ENCODE peak calls at places on chromosomes 2 and 18, in eight cellular contexts. Q, J, Z, B, R, M, N and A are unnamed samples. For H3K4me1, the result is how much of the 10 kb centered on the place peaks cover.

GRCh38 chr18:3281456-3282400 is 19.8 kb downstream of the MYL12B start:
- DNase-seq in Q (no peak), Z (peak), M (no peak), J (no peak), R (no peak), B (no peak), N (peak), A (peak)

GRCh38 chr2:54979645-54980044 is 70.6 kb downstream of the RTN4 start:
- DNase-seq in Q (no peak), B (peak), N (no peak), M (peak), R (no peak), Z (no peak), J (no peak), A (no peak)

GRCh38 chr2:157849591-157849990 is 26.5 kb downstream of the ACVR1 start:
- DNase-seq in Z (no peak), B (no peak), J (no peak), R (no peak), Q (no peak), N (no peak), M (no peak), A (no peak)

GRCh38 chr18:37913051-37913450 is 347.5 kb upstream of the CELF4 start:
- DNase-seq in R (no peak), B (no peak), M (no peak), J (no peak), Z (no peak), N (no peak), Q (no peak), A (no peak)

GRCh38 chr2:64918220-64918886 is 70.8 kb upstream of the SLC1A4 start:
- DNase-seq in R (peak), Q (no peak), Z (no peak), M (no peak), B (no peak), N (no peak), J (no peak), A (no peak)

GRCh38 chr2:1588994-1589611 is 155.2 kb downstream of the PXDN start:
- DNase-seq in J (no peak), Q (no peak), R (peak), M (no peak), Z (peak), N (peak), B (no peak), A (no peak)

GRCh38 chr18:37612941-37613340 is 47.3 kb upstream of the CELF4 start:
- DNase-seq in N (no peak), J (no peak), M (no peak), Q (no peak), B (no peak), R (no peak), Z (no peak), A (no peak)

GRCh38 chr2:20168727-20169696 is 55.9 kb downstream of the SDC1 start:
- DNase-seq in Z (no peak), J (no peak), M (no peak), N (no peak), B (no peak), Q (no peak), R (peak), A (no peak)

GRCh38 chr2:79940366-79940765 is 364.2 kb downstream of the LRRTM1 start:
- DNase-seq in M (no peak), Z (no peak), N (no peak), J (no peak), Q (no peak), B (no peak), R (no peak), A (no peak)

DNA sequence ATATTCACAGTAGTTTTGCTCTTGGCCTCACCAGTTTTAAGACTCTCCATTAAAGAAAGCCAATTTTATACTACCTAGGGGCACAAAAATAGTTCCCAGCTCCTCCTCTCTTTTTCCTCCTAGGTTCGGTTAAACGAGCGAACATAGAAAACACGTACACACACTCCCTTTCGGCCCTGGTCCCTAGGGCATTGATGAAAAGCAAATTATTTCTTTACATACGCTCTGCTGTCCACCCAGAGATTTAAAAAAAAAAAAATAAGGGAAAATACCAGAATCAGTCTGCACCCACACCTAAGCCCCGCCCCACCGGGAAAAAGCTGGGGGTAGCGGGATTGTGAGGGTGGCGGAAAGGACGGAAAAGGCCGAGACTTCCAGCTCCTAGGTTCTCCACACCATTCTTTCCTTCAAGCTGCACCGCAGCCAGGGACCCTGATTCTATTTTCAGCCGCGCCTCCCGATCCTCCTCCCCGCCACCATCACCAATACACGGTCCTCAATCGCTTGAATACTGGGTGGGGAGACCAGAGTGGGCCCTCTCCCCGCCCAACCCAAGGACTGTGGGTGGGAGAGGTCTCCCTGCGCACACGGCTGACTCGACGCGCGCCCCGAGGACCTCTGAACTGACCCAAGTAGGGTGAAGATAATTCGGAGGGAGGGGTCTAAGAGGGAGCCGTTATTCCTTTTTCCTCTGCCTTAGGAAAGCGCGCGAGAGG is 769 bp downstream of the ATF2 start:
- DNase-seq in Z (peak), N (peak), Q (peak), R (peak), B (peak), J (peak), M (no peak), A (peak)
- H3K4me1 ChIP-seq in Z (under half), N (under half), Q (under half), R (under half), B (under half), J (under half), M (under half), A (under half)

GRCh38 chr2:71952572-71953188 is 195.0 kb downstream of the CYP26B1 start:
- DNase-seq in N (no peak), Z (no peak), R (no peak), J (no peak), M (no peak), Q (no peak), B (no peak), A (peak)
- TF ChIP-seq CTCF in N (no peak), Z (no peak), R (no peak), J (no peak), M (no peak), Q (no peak), B (no peak), A (no peak)

DNA sequence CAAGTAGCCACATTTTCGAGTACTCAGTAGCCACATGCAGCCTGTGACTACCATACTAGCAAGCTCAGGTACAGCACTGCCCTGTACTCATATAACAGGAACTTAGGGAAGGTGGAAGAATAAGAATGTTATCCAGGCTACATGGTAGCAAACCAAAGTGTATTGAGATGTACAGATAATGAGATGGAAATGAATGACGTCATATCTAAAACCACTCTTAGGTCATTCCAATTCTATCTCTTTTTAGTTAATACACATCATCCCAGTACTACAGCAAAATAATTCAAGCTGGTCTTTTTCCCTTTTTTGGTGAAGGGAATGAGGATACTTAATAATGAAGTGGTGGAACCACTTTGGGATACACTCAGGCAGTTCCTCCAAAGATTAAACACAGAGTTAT is 38.7 kb downstream of the COLEC12 start:
- DNase-seq in Z (no peak), M (no peak), R (no peak), N (no peak), Q (no peak), B (no peak), J (no peak), A (no peak)
- H3K4me1 ChIP-seq in Z (under half), M (under half), R (under half), N (half or more), Q (half or more), B (under half), J (under half), A (under half)

GRCh38 chr2:150136407-150136806 is 351.1 kb downstream of the RND3 start:
- DNase-seq in N (no peak), M (no peak), R (no peak), Z (peak), B (no peak), J (no peak), Q (no peak), A (no peak)
- TF ChIP-seq CTCF in N (no peak), M (no peak), R (no peak), Z (no peak), B (no peak), J (no peak), Q (no peak), A (no peak)

DNA sequence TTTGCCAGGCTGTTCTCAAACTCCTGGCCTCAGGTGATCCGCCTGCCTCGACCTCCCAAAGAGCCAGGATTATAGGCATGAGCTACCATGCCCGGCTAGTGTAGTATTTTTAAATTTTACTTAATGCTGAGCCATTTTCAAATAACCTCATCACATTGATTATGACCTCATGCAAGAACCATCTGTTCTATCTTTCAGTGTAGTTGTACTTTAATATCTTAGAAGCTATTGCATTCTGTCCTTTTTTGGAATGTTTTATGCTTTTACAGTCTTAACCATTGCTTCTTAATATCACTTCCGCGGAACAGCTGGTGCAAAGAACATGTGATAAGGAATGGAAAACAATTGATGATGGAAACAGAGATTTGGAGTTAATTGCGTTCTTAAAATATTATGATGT is 2.7 kb downstream of the GEN1 start:
- DNase-seq in B (no peak), R (no peak), M (no peak), Q (no peak), N (peak), Z (peak), J (no peak), A (no peak)
- H3K4me1 ChIP-seq in B (under half), R (under half), M (under half), Q (under half), N (under half), Z (under half), J (under half), A (under half)

GRCh38 chr18:31134988-31135529 is 27.6 kb downstream of the DSC1 start:
- DNase-seq in Q (no peak), R (no peak), Z (no peak), M (no peak), J (no peak), B (no peak), N (no peak), A (no peak)
- TF ChIP-seq CTCF in Q (no peak), R (no peak), Z (no peak), M (no peak), J (no peak), B (no peak), N (no peak), A (no peak)

GRCh38 chr2:44804406-44805235 is 136.9 kb upstream of the SIX3 start:
- DNase-seq in M (no peak), N (no peak), R (no peak), J (no peak), Q (no peak), B (no peak), Z (no peak), A (no peak)

GRCh38 chr2:44805836-44806235 is 135.7 kb upstream of the SIX3 start:
- DNase-seq in R (no peak), Q (no peak), J (no peak), N (no peak), Z (no peak), M (no peak), B (no peak), A (no peak)

GRCh38 chr2:44810892-44811530 is 130.5 kb upstream of the SIX3 start:
- DNase-seq in M (no peak), Z (no peak), Q (no peak), B (no peak), R (no peak), J (no peak), N (no peak), A (no peak)

GRCh38 chr2:44805391-44805790 is 136.1 kb upstream of the SIX3 start:
- DNase-seq in J (no peak), N (no peak), R (no peak), Z (no peak), B (no peak), Q (no peak), M (no peak), A (no peak)

DNA sequence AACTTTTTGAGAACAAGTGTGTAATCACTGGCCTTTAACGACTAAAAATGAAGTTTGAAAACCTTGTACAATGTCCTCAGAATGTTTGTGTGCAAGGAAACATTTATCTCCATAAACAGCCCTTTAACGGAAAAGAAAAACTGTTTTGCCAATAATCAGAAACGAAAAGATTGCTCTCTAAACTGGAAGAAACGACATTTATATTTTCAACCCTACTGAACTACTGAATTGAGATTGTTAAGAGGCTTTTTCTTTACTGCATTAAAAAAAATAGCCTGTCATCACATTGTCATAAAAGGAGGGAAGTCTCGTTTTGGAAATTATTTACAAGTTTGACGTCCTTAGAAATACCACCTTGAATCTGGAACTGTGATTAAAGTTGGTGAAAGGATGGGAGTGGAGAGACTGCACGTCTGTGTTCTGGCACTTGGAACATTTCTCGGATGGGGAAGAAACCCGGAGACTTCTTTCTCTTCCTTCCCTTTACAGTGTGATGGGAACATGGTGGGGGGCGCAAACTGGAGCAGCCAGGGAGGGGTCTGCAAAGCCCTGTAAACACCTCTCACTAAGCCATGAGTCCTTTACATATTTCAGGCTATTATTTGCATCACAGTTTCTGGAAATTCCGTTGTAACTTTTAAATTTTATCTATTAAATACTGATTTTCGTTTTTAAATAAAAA is 134.0 kb upstream of the SIX3 start:
- DNase-seq in M (no peak), R (no peak), N (no peak), B (no peak), Z (no peak), Q (no peak), J (no peak), A (no peak)
- H3K4me1 ChIP-seq in M (under half), R (under half), N (under half), B (under half), Z (under half), Q (under half), J (under half), A (under half)

GRCh38 chr2:180016937-180017336 is 9.8 kb upstream of the CWC22 start:
- DNase-seq in Q (no peak), Z (no peak), R (no peak), M (no peak), N (no peak), B (no peak), J (no peak), A (no peak)

GRCh38 chr2:180015951-180016709 is 9.0 kb upstream of the CWC22 start:
- DNase-seq in Z (peak), Q (no peak), R (no peak), N (peak), M (no peak), B (no peak), J (no peak), A (no peak)

GRCh38 chr2:180010701-180011100 is 3.6 kb upstream of the CWC22 start:
- DNase-seq in Q (no peak), R (no peak), N (no peak), J (no peak), M (no peak), Z (no peak), B (no peak), A (no peak)

GRCh38 chr2:180017764-180018163 is 10.7 kb upstream of the CWC22 start:
- DNase-seq in M (no peak), R (no peak), J (peak), B (no peak), Q (peak), Z (peak), N (peak), A (no peak)

DNA sequence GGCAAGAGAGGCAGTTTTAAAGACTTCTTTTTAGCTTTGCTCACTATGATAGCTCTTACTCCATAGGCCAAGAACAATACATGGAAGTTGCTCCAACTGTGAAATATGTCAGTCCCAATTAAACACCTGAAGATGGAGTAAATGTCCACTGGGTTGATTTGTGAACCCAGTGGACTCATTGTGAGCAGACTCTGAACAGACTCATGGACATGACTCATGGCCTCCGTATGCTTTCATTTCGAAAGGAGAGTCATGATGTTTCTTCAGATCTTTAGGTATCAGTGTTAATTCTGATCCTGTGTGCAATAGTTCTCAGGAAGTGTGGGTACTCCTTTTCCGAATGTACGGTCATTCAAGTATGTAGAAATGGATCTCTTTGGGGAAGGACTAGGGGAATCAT is 5.4 kb upstream of the CWC22 start:
- DNase-seq in R (no peak), M (no peak), Q (no peak), B (no peak), N (peak), J (no peak), Z (peak), A (no peak)
- TF ChIP-seq CTCF in R (no peak), M (no peak), Q (no peak), B (no peak), N (no peak), J (no peak), Z (no peak), A (no peak)

GRCh38 chr2:100071350-100072043 is 70.9 kb downstream of the AFF3 start:
- DNase-seq in M (no peak), Q (no peak), Z (no peak), N (no peak), B (no peak), J (no peak), R (no peak), A (no peak)
- H3K4me1 ChIP-seq in M (under half), Q (under half), Z (under half), N (under half), B (under half), J (under half), R (under half), A (under half)

GRCh38 chr2:74896232-74896631 is 62.2 kb upstream of the POLE4 start:
- DNase-seq in Z (no peak), Q (no peak), J (no peak), N (no peak), M (no peak), R (no peak), B (no peak), A (no peak)
- TF ChIP-seq CTCF in Z (no peak), Q (no peak), J (no peak), N (no peak), M (no peak), R (no peak), B (no peak), A (no peak)